ENCODE peak calls at places on chromosomes 7 and 10, in four cellular contexts. B is lower lobe of right lung, O is SJSA1, Y is ovary. F is an unnamed sample.

GRCh38 chr10:77899080-77899477 is 27.5 kb downstream of the DLG5 start:
- DNase-seq in B (peak; percentile 58), O (no peak), Y (no peak), F (no peak)

GRCh38 chr10:109386921-109387320 is 536.4 kb downstream of the XPNPEP1 start:
- DNase-seq in B (no peak), O (no peak), Y (no peak), F (no peak)

GRCh38 chr10:14477408-14477710 is 146.6 kb upstream of the FRMD4A start:
- DNase-seq in B (no peak), O (no peak), Y (no peak), F (no peak)

GRCh38 chr10:12985347-12985746 is 16.2 kb downstream of the CCDC3 start:
- DNase-seq in B (no peak), O (no peak), Y (no peak), F (no peak)

GRCh38 chr10:24435374-24435773 is 226.4 kb downstream of the KIAA1217 start:
- DNase-seq in B (no peak), O (peak; percentile 42), Y (no peak), F (no peak)

GRCh38 chr10:102275343-102275742 is 30.0 kb downstream of the GBF1 start:
- DNase-seq in B (no peak), O (no peak), Y (no peak), F (no peak)

GRCh38 chr10:80502621-80503583 is 34.8 kb upstream of the SH2D4B start:
- DNase-seq in B (no peak), O (no peak), Y (no peak), F (no peak)

GRCh38 chr10:77463967-77464745 is 173.5 kb downstream of the KCNMA1 start:
- DNase-seq in B (no peak), O (no peak), Y (no peak), F (no peak)

GRCh38 chr10:24596531-24596930 is 127.2 kb downstream of the ARHGAP21 start:
- DNase-seq in B (no peak), O (no peak), Y (no peak), F (no peak)

GRCh38 chr7:111030358-111030735 is 60.6 kb upstream of the LRRN3 start:
- DNase-seq in B (no peak), O (no peak), Y (no peak), F (no peak)

GRCh38 chr10:132764108-132764507 is 21.8 kb downstream of the NKX6-2 start:
- DNase-seq in B (no peak), O (no peak), Y (no peak), F (no peak)

GRCh38 chr10:132765435-132765834 is 20.5 kb downstream of the NKX6-2 start:
- DNase-seq in B (no peak), O (no peak), Y (no peak), F (no peak)

GRCh38 chr10:132766291-132766690 is 19.7 kb downstream of the NKX6-2 start:
- DNase-seq in B (no peak), O (no peak), Y (no peak), F (no peak)

GRCh38 chr10:132770061-132771021 is 15.6 kb downstream of the NKX6-2 start:
- DNase-seq in B (no peak), O (peak; percentile 87), Y (no peak), F (no peak)

DNA sequence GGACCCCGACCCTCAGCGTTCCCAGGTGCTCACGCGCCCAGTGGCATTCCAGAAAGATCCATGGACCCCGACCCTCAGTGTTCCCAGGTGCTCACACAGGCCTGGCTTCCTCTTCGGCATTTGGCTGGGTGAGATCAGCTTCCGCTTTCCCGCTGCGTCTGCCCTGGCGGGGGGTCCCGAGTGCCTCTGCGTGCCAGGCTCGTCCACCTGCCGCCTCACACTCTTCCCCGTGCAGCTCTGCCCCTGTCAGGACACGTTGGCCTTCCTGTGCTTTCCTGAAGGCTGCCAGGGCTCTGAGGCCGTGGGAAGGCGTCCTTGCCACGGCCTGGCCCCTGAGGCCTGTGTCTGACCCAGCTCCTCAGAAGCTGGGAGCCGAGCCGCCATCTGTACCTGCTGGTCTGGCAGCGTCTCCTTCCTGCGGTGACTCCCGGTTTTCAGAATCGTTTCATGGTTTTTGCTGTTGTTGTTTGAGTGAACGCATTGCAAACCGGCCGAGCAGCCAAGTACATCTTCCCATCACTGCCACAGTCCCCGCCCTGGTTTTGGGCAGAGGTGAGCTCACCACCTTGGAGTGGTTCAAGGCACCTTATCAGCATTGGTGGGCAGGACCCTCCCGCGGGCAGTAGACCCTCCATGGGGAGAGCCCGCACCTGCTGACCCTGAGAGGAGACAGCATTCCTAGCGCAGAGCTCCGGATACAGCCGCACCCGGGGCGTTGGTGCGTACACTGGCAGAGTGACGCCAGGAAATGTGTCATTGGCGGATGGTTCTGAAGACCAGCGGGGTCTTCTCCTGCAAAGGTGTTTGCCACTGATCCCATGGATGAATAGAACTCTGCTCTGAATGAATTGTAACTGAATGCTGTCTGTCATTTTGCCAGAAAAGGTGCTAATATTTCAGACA is 17.4 kb downstream of the NKX6-2 start:
- DNase-seq in B (no peak), O (no peak), Y (no peak), F (no peak)
- H3K9me3 ChIP-seq in B (no peaks in the 10 kb centered on the region), O (peaks cover 3% of the 10 kb centered on the region), Y (no peaks in the 10 kb centered on the region), F (no peaks in the 10 kb centered on the region)

GRCh38 chr7:80843018-80843671 is 75.7 kb downstream of the SEMA3C start:
- DNase-seq in B (no peak), O (no peak), Y (no peak), F (no peak)
- H3K27ac ChIP-seq in B (no peak overlapping the region), O (peak overlapping the region; percentile 5), Y (no peak overlapping the region), F (no peak overlapping the region)

DNA sequence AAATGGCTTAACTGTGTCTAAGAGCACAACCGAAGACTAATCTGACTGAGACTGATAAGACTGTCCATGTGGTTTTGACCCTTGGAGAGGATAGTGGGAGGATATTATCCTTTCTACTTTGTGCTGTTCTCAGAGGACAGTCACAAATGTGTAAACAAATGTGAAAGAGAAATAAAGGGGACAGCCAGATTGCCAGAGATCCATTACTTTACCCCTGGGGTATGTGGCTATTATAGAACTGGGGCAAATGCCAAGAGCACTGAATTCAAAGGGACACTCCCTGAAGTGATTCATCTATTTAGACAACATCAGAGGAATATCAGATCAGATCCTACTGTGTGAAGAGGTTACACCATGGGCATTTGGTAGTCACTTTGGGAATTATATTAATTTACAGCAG is 154.7 kb downstream of the RNLS start:
- DNase-seq in B (no peak), O (no peak), Y (no peak), F (no peak)
- H3K9me3 ChIP-seq in B (no peaks in the 10 kb centered on the region), O (no peaks in the 10 kb centered on the region), Y (no peaks in the 10 kb centered on the region), F (no peaks in the 10 kb centered on the region)

GRCh38 chr7:69677905-69678793 is 79.9 kb downstream of the AUTS2 start:
- DNase-seq in B (no peak), O (no peak), Y (peak; percentile 24), F (no peak)

GRCh38 chr7:69674701-69675182 is 76.5 kb downstream of the AUTS2 start:
- DNase-seq in B (no peak), O (no peak), Y (no peak), F (no peak)

GRCh38 chr7:69676247-69676646 is 78.0 kb downstream of the AUTS2 start:
- DNase-seq in B (no peak), O (no peak), Y (no peak), F (no peak)

GRCh38 chr7:69678794-69679103 is 80.5 kb downstream of the AUTS2 start:
- DNase-seq in B (no peak), O (no peak), Y (no peak), F (no peak)

GRCh38 chr7:69677054-69677847 is 79.0 kb downstream of the AUTS2 start:
- DNase-seq in B (no peak), O (no peak), Y (no peak), F (no peak)
- H3K27ac ChIP-seq in B (no peak overlapping the region), O (no peak overlapping the region), Y (no peak overlapping the region), F (no peak overlapping the region)

DNA sequence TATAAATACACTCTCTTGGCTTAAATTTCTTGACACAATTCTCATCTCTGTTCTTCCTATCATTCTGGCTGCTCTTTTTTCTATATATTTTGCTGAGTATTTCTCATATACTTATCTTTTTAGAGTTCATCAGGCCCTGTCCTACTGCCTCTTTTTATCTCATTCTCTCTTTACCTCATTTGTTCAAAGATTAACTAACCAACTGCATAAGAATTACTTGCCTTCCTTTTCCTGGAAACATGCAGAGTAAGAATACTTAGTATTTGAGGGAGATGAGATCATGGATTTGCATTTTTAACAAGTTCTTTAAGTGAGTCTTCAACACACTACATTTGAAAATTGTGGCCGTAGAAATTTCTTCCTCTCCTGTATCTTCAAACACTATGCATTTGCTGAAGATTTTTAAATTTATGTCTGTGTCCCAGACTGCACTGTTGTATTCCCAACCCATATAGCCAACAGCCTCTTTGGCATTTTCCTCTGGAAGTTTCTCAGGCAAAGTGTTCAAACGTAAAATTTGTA is 35.3 kb downstream of the ARL4A start:
- DNase-seq in B (no peak), O (no peak), Y (no peak), F (no peak)
- H3K9me3 ChIP-seq in B (no peaks in the 10 kb centered on the region), O (no peaks in the 10 kb centered on the region), Y (no peaks in the 10 kb centered on the region), F (no peaks in the 10 kb centered on the region)

GRCh38 chr10:133274751-133275682 is 1.7 kb downstream of the ADAM8 start:
- DNase-seq in B (peak; percentile 67), O (no peak), Y (no peak), F (peak; percentile 91)
- H3K27ac ChIP-seq in B (peak overlapping the region; percentile 81), O (no peak overlapping the region), Y (no peak overlapping the region), F (peak overlapping the region; percentile 80)

DNA sequence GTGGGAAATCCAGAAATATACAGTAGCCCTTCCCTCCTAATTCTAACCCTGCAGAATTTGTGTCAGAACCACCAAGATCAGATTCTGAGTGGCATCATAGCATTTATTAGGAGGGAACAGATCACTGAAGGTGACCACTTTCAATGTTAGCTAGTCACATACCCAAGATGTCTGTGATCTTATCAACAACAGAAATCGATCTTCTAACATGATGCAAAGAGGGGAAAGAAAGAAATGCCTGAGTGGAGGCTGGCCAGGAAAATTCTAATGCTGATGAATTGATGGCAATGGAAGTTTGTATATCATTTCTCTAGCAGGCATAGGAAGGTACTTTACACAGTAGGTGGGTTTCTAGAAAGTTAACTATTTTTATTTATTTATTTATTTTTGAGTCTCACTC is 10.6 kb upstream of the SYPL1 start:
- DNase-seq in B (no peak), O (no peak), Y (no peak), F (no peak)
- H3K9me3 ChIP-seq in B (no peaks in the 10 kb centered on the region), O (no peaks in the 10 kb centered on the region), Y (no peaks in the 10 kb centered on the region), F (no peaks in the 10 kb centered on the region)